ENCODE peak calls at places on chromosome 20, in four cellular contexts. One of them, this sample, is unnamed.

GRCh38 chr20:3635346-3635745 is 27.9 kb downstream of the GFRA4 start:
- DNase-seq in HTR-8/SVneo: no peak
- DNase-seq in HuH-7: no peak
- DNase-seq in pons: no peak
- DNase-seq in this sample: no peak

GRCh38 chr20:37394543-37395410 is 48.8 kb downstream of the SRC start:
- DNase-seq in pons: no peak
- DNase-seq in HuH-7: no peak
- DNase-seq in HTR-8/SVneo: no peak
- DNase-seq in this sample: peak; percentile 51

GRCh38 chr20:48791666-48792071 is 36.1 kb downstream of the PREX1 start:
- DNase-seq in pons: no peak
- DNase-seq in HuH-7: no peak
- DNase-seq in HTR-8/SVneo: no peak
- DNase-seq in this sample: no peak

GRCh38 chr20:15236812-15237211 is 899.4 kb upstream of the FLRT3 start:
- DNase-seq in pons: no peak
- DNase-seq in HTR-8/SVneo: no peak
- DNase-seq in HuH-7: peak; percentile 60
- DNase-seq in this sample: peak; percentile 73

GRCh38 chr20:23086931-23087411 is 847 bp upstream of the CD93 start:
- DNase-seq in HTR-8/SVneo: no peak
- DNase-seq in pons: peak; percentile 46
- DNase-seq in HuH-7: no peak
- DNase-seq in this sample: no peak

GRCh38 chr20:48782073-48782472 is 45.7 kb downstream of the PREX1 start:
- DNase-seq in pons: no peak
- DNase-seq in HTR-8/SVneo: no peak
- DNase-seq in HuH-7: no peak
- DNase-seq in this sample: no peak

GRCh38 chr20:19288061-19288460 is 75.6 kb downstream of the SLC24A3 start:
- DNase-seq in HTR-8/SVneo: no peak
- DNase-seq in pons: no peak
- DNase-seq in HuH-7: no peak
- DNase-seq in this sample: no peak

GRCh38 chr20:43969501-43969900 is 54.8 kb downstream of the TOX2 start:
- DNase-seq in HTR-8/SVneo: no peak
- DNase-seq in pons: no peak
- DNase-seq in HuH-7: no peak
- DNase-seq in this sample: no peak

GRCh38 chr20:22763257-22763906 is 179.0 kb upstream of the FOXA2 start:
- DNase-seq in HTR-8/SVneo: peak; percentile 45
- DNase-seq in pons: no peak
- DNase-seq in HuH-7: no peak
- DNase-seq in this sample: no peak

GRCh38 chr20:20480689-20481088 is 112.8 kb downstream of the INSM1 start:
- DNase-seq in pons: no peak
- DNase-seq in HuH-7: no peak
- DNase-seq in HTR-8/SVneo: peak; percentile 4
- DNase-seq in this sample: no peak

GRCh38 chr20:8375898-8376297 is 243.8 kb downstream of the PLCB1 start:
- DNase-seq in HuH-7: no peak
- DNase-seq in pons: no peak
- DNase-seq in HTR-8/SVneo: no peak
- DNase-seq in this sample: no peak

GRCh38 chr20:31894980-31895675 is 24.7 kb downstream of the TTLL9 start:
- DNase-seq in HuH-7: no peak
- DNase-seq in HTR-8/SVneo: no peak
- DNase-seq in pons: peak; percentile 87
- DNase-seq in this sample: no peak

GRCh38 chr20:36676701-36677421 is 30.9 kb upstream of the SLA2 start:
- DNase-seq in pons: no peak
- DNase-seq in HTR-8/SVneo: no peak
- DNase-seq in HuH-7: no peak
- DNase-seq in this sample: no peak

GRCh38 chr20:38187512-38187911 is 22.4 kb upstream of the TGM2 start:
- DNase-seq in HuH-7: peak; percentile 55
- DNase-seq in pons: no peak
- DNase-seq in HTR-8/SVneo: no peak
- DNase-seq in this sample: no peak

GRCh38 chr20:61763740-61764400 is 301.8 kb downstream of the TAF4 start:
- DNase-seq in HTR-8/SVneo: no peak
- DNase-seq in pons: no peak
- DNase-seq in HuH-7: no peak
- DNase-seq in this sample: no peak

GRCh38 chr20:2874456-2874855 is 1.2 kb downstream of the PTPRA start:
- DNase-seq in HTR-8/SVneo: no peak
- DNase-seq in pons: no peak
- DNase-seq in HuH-7: no peak
- DNase-seq in this sample: no peak

GRCh38 chr20:12358006-12358654 is 440.4 kb downstream of the BTBD3 start:
- DNase-seq in HuH-7: peak; percentile 20
- DNase-seq in HTR-8/SVneo: no peak
- DNase-seq in pons: no peak
- DNase-seq in this sample: peak; percentile 31

GRCh38 chr20:43667341-43668132 is 623 bp downstream of the MYBL2 start:
- DNase-seq in HTR-8/SVneo: peak; percentile 76
- DNase-seq in pons: no peak
- DNase-seq in HuH-7: peak; percentile 43
- DNase-seq in this sample: peak; percentile 86

GRCh38 chr20:50504231-50504823 is 5.9 kb upstream of the PTPN1 start:
- DNase-seq in pons: peak; percentile 50
- DNase-seq in HuH-7: no peak
- DNase-seq in HTR-8/SVneo: peak; percentile 74
- DNase-seq in this sample: no peak